ENCODE peak calls at places on chromosomes 6 and 20, in four cellular contexts. R is activated T-cell treated with anti-CD3 and anti-CD28 coated beads for 1 hour; B is activated T-helper 1 cell treated with anti-CD3 and anti-CD28 coated beads, Interleukin-12 subunit alpha, Interleukin-12 subunit beta, Interleukin-2, Interleukin-4 antibody, amounts not matched to agents 30 ng/mL and 10 ng/mL and 1 ng/mL, durations not matched to agents 14 hours and 24 hours and 36 hours; T is renal cortical epithelial cell. D is an unnamed sample.

GRCh38 chr6:161347988-161348627 is 74.2 kb upstream of the AGPAT4 start:
- DNase-seq in R (no peak), B (no peak), T (no peak), D (no peak)

GRCh38 chr6:37417393-37417792 is 15.6 kb upstream of the CMTR1 start:
- DNase-seq in R (no peak), B (no peak), T (no peak), D (no peak)

GRCh38 chr20:63532449-63532971 is 4.7 kb downstream of the PTK6 start:
- DNase-seq in R (no peak), B (no peak), T (no peak), D (no peak)

GRCh38 chr6:161370882-161371281 is 97.0 kb upstream of the AGPAT4 start:
- DNase-seq in R (peak), B (peak), T (peak), D (no peak)

GRCh38 chr6:131976545-131977061 is 25.4 kb upstream of the CCN2 start:
- DNase-seq in R (no peak), B (no peak), T (no peak), D (no peak)

GRCh38 chr6:114364295-114364694 is 21.5 kb upstream of the HS3ST5 start:
- DNase-seq in R (no peak), B (no peak), T (peak), D (no peak)

GRCh38 chr6:35747877-35748276 is 11.0 kb downstream of the ARMC12 start:
- DNase-seq in R (no peak), B (no peak), T (no peak), D (no peak)

GRCh38 chr6:30319146-30319835 is 7.4 kb upstream of the TRIM39 start:
- DNase-seq in R (no peak), B (no peak), T (no peak), D (no peak)

GRCh38 chr20:1623501-1624250 is 3.9 kb upstream of the SIRPB1 start:
- DNase-seq in R (no peak), B (no peak), T (no peak), D (peak)

GRCh38 chr6:160692369-160692959 is 9.6 kb upstream of the PLG start:
- DNase-seq in R (no peak), B (no peak), T (no peak), D (no peak)

GRCh38 chr20:51902933-51903332 is 100.6 kb upstream of the SALL4 start:
- DNase-seq in R (no peak), B (no peak), T (no peak), D (no peak)

GRCh38 chr6:134502614-134503541 is 185.0 kb upstream of the SGK1 start:
- DNase-seq in R (no peak), B (no peak), T (no peak), D (no peak)

GRCh38 chr6:130366011-130366963 is at the start of gene TMEM200A:
- DNase-seq in R (no peak), B (no peak), T (peak), D (no peak)

GRCh38 chr6:41505084-41506049 is 40.8 kb upstream of the FOXP4 start:
- DNase-seq in R (no peak), B (no peak), T (no peak), D (no peak)

GRCh38 chr6:33075568-33076405 is at the start of gene HLA-DPB1:
- DNase-seq in R (no peak), B (peak), T (peak), D (no peak)

GRCh38 chr6:156423829-156424228 is 353.3 kb upstream of the ARID1B start:
- DNase-seq in R (no peak), B (peak), T (peak), D (no peak)

GRCh38 chr6:88339816-88340215 is 173.7 kb upstream of the CNR1 start:
- DNase-seq in R (no peak), B (no peak), T (no peak), D (no peak)

GRCh38 chr20:19785886-19786285 is 27.8 kb downstream of the RIN2 start:
- DNase-seq in R (no peak), B (no peak), T (peak), D (no peak)

GRCh38 chr6:44297063-44298038 is 15.8 kb downstream of the AARS2 start:
- DNase-seq in R (peak), B (peak), T (no peak), D (no peak)

GRCh38 chr20:1003920-1004697 is 2.0 kb upstream of the RSPO4 start:
- DNase-seq in R (no peak), B (no peak), T (no peak), D (no peak)

GRCh38 chr6:21256197-21256596 is 337.4 kb upstream of the SOX4 start:
- DNase-seq in R (no peak), B (no peak), T (no peak), D (no peak)

GRCh38 chr6:108686896-108687295 is 126.2 kb downstream of the FOXO3 start:
- DNase-seq in R (no peak), B (no peak), T (no peak), D (no peak)

GRCh38 chr20:48638546-48638945 is 189.3 kb downstream of the PREX1 start:
- DNase-seq in R (no peak), B (no peak), T (peak), D (no peak)

GRCh38 chr6:72811971-72812421 is 190.1 kb downstream of the KCNQ5 start:
- DNase-seq in R (no peak), B (no peak), T (peak), D (no peak)